ENCODE peak calls at places on chromosomes 1 and 21, in four cellular contexts. S, H, U and E are unnamed samples.
A peak's percentile ranks its signal among the peaks of the same experiment; 100 is the strongest.

GRCh38 chr1:228337031-228337564 is 69.5 kb downstream of the TRIM11 start:
- DNase-seq in H (no peak), S (peak; percentile 60), U (peak; percentile 1), E (peak; percentile 41)

GRCh38 chr21:42568834-42569731 is 55.4 kb downstream of the SLC37A1 start:
- DNase-seq in H (no peak), S (peak; percentile 46), U (peak; percentile 6), E (peak; percentile 48)

GRCh38 chr1:166999090-166999489 is 10.0 kb downstream of the MAEL start:
- DNase-seq in H (no peak), S (no peak), U (no peak), E (no peak)

GRCh38 chr1:10870493-10871096 is 74.1 kb upstream of the CASZ1 start:
- DNase-seq in H (no peak), S (no peak), U (peak; percentile 23), E (no peak)

GRCh38 chr1:115782571-115783281 is 14.2 kb upstream of the CASQ2 start:
- DNase-seq in S (no peak), U (no peak), H (no peak), E (no peak)

GRCh38 chr1:151619489-151620093 is 7.7 kb downstream of the SNX27 start:
- DNase-seq in S (no peak), U (no peak), H (no peak), E (no peak)

GRCh38 chr1:164772635-164773034 is 213.7 kb downstream of the PBX1 start:
- DNase-seq in S (peak; percentile 88), H (no peak), U (peak; percentile 65), E (no peak)

GRCh38 chr1:69993787-69994186 is 211.6 kb downstream of the LRRC40 start:
- DNase-seq in H (no peak), U (no peak), S (no peak), E (no peak)

GRCh38 chr21:26846036-26846931 is 1.1 kb upstream of the ADAMTS1 start:
- DNase-seq in U (peak; percentile 63), H (no peak), S (peak; percentile 94), E (peak; percentile 71)

GRCh38 chr1:12539705-12540579 is 78.1 kb downstream of the DHRS3 start:
- DNase-seq in U (peak; percentile 69), S (peak; percentile 97), H (no peak), E (no peak)

GRCh38 chr1:61077676-61078521 is 4.5 kb upstream of the NFIA start:
- DNase-seq in U (peak; percentile 95), H (no peak), S (peak; percentile 95), E (peak; percentile 82)
- TF ChIP-seq POLR2AphosphoS5 in U (peak; percentile 68), H (peak; percentile 71), S (no peak), E (no peak)

DNA sequence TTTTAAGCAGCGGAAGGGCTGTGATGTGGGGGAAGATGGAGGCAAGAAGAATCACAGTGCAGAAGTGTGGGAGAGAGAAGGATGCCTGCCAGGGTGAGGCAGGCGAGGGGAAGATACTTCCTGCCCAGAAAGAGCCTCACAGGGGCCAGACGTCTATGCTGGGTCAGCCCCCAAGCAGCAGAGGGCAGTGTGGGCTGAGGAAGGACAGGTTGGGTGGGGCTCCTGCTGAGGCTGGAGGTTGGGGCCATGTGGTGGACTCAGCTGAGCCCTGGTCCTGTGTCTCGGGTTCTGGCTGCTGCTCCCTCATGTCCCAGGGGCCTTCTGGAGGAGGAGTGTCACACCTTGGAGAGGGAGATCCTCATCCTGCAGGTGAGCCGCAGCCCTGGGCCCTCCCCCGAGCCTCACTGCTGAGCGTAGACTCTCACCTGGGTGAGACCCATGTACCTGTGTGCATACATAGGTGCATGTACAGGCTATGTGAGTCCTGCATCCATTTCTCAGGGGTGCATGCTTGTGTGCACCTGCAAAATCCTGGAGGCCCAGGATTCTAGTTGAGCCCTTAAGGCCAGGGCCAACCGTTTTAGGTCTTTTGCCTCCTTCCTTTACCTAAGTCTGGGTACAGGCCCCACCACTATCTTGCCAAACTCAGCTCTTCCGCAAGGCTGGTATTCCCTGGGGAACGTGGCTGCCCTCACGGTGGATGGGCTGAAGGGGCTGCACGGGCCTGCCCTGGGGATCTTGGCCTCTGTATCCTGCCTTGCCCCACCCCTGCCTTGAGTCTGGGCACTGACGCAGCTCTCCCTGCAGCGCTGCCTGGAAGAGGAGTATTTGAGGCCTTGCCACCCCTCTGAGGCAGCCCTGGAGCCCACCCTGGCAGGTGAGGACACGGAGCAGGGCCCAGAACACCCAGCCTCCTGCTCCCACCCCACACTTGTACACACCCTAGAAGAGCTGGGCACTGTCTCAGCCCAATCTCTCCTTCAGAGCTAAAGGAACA is 3.7 kb downstream of the CCDC24 start:
- DNase-seq in S (no peak), H (no peak), U (peak; percentile 37), E (no peak)
- TF ChIP-seq POLR2A in S (no peak), H (no peak), U (no peak), E (no peak)

GRCh38 chr1:229870381-229870780 is 196.7 kb upstream of the GALNT2 start:
- DNase-seq in S (no peak), U (no peak), H (no peak), E (no peak)
- H3K4me3 ChIP-seq in S (no peak overlapping the region), U (no peak overlapping the region), H (no peak overlapping the region), E (no peak overlapping the region)

DNA sequence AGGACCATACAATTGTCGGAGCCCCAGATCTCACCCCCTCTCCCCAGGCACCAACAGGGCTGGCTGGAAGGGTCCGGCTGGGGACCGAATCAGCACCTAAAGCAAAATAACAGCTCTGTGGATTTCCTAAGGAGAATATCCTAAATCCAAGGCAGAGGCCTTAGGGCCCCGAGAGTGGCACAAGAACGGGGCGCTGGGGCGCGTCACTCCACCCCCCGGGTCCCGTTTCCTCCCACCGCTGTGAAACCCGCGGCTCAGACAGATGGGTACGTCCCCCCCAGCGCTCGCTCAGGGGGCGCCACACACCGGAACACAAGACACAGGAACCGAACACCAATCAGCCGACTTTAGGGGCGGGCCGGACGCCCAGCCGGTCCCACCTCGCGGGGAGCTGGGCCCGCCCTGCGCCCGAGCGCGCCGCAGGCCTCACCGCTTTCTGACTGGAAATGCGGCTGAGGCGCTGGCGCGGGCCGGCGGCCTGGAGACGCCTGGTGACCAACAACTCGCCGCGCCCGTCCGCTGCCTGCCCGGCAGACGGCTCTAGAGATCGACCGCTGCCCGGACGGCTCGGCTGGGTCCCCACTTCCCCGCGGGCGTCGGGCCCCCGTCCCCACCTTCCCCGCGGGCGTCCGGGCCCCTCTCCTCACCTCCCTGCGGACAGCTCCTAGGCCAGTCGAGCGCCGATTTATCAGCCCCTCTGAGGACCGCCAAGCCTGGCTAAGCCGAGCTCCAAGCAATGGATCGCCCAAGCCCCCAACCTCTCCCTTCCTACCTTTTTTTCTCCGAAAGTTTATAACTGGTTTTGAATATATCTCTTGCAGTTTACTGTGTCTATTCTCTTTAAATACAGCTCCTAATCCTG is at the start of gene HFM1:
- DNase-seq in S (peak; percentile 92), H (no peak), U (peak; percentile 61), E (peak; percentile 58)
- TF ChIP-seq POLR2AphosphoS5 in S (no peak), H (no peak), U (no peak), E (no peak)

DNA sequence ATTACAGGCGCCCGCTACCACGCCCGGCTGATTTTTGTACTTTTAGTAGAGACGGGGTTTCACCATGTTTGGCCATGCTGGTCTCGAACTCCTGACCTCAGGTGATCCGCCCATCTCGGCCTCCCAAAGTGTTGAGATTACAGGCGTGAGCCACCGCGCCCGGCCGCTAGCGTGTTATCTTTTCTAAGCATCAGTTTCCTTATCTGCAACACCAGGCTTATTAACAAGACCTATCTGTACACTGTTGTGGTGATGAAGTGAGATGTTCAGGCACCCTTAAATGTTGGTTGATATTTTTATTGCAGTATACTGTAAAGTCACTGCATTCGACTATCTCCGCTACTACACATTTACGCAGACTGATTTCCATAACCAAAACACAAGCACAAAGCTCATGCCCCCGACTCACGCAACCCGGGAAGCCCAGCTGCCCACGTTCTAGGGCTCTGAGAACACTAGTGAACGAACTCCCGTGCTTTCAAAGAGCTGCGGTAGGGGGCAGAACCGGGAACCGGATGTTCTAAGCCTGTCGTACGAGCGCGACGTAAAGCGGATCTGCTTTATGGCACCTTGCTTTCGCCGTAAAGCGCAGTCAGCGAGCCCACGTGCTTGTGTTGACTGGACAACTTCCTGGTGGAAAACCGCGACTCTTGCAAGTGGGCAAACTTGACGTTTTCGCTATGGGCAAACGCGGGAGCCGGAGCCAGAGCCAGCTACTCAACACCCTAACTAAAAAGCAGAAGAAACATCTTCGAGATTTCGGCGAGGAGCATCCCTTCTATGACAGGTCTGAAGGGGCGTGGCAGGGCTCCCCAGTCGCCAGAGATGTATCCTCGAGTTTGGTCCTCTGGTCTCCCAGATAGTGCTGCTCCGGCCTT is at the start of gene UTP25:
- DNase-seq in U (peak; percentile 95), H (peak; percentile 97), S (peak; percentile 95), E (peak; percentile 91)
- TF ChIP-seq POLR2A in U (peak; percentile 69), H (no peak), S (no peak), E (no peak)

GRCh38 chr1:192430644-192431043 is 113.9 kb downstream of the RGS21 start:
- DNase-seq in S (no peak), U (no peak), H (no peak), E (no peak)
- H3K4me3 ChIP-seq in S (no peak overlapping the region), U (no peak overlapping the region), H (no peak overlapping the region), E (no peak overlapping the region)

GRCh38 chr21:36297555-36297937 is 22.5 kb upstream of the MORC3 start:
- DNase-seq in H (no peak), S (no peak), U (no peak), E (no peak)

GRCh38 chr21:36297938-36298572 is 21.9 kb upstream of the MORC3 start:
- DNase-seq in S (peak; percentile 69), H (no peak), U (peak; percentile 85), E (peak; percentile 59)
- TF ChIP-seq POLR2AphosphoS5 in S (no peak), H (peak; percentile 88), U (peak; percentile 75), E (no peak)